ENCODE peak calls at places on chromosomes 16 and 17, in four cellular contexts. U is WERI-Rb-1; F is NT2/D1; L is CD8-positive, alpha-beta memory T cell. A is an unnamed sample.

GRCh38 chr17:74237321-74237720 is 23.9 kb downstream of the TTYH2 start:
- DNase-seq in U (no peak), F (no peak), L (no peak), A (no peak)

GRCh38 chr17:69492410-69493071 is 78.0 kb downstream of the MAP2K6 start:
- DNase-seq in U (no peak), F (peak; percentile 33), L (no peak), A (no peak)

GRCh38 chr16:67917852-67918236 is 13.8 kb downstream of the CTRL start:
- DNase-seq in U (no peak), F (no peak), L (no peak), A (no peak)

GRCh38 chr17:60534613-60535157 is 8.6 kb upstream of the APPBP2 start:
- DNase-seq in U (no peak), F (no peak), L (no peak), A (no peak)

GRCh38 chr17:72843591-72843990 is 248.9 kb downstream of the SLC39A11 start:
- DNase-seq in U (no peak), F (no peak), L (no peak), A (no peak)

GRCh38 chr17:48608921-48609505 is 1.8 kb downstream of the HOXB7 start:
- DNase-seq in U (no peak), F (no peak), L (no peak), A (no peak)

GRCh38 chr16:64952177-64952576 is 169.7 kb downstream of the CDH11 start:
- DNase-seq in U (no peak), F (no peak), L (no peak), A (no peak)

GRCh38 chr17:7922499-7923289 is 6.6 kb upstream of the RNF227 start:
- DNase-seq in U (no peak), F (no peak), L (peak; percentile 87), A (peak; percentile 73)

GRCh38 chr17:28716740-28717577 is 709 bp downstream of the RAB34 start:
- DNase-seq in U (no peak), F (no peak), L (no peak), A (no peak)

GRCh38 chr16:58348986-58349385 is 43.3 kb upstream of the GINS3 start:
- DNase-seq in U (peak; percentile 54), F (no peak), L (no peak), A (no peak)

GRCh38 chr17:37064166-37064565 is 115.4 kb downstream of the AATF start:
- DNase-seq in U (no peak), F (no peak), L (no peak), A (no peak)

GRCh38 chr17:16480995-16481394 is 11.0 kb downstream of the LRRC75A start:
- DNase-seq in U (no peak), F (no peak), L (no peak), A (no peak)

GRCh38 chr17:71936977-71937376 is 183.8 kb upstream of the SOX9 start:
- DNase-seq in U (no peak), F (no peak), L (no peak), A (no peak)

GRCh38 chr17:77308768-77309726 is 168.3 kb downstream of the SEC14L1 start:
- DNase-seq in U (no peak), F (no peak), L (no peak), A (no peak)

GRCh38 chr16:24497405-24497804 is 42.0 kb upstream of the RBBP6 start:
- DNase-seq in U (peak; percentile 43), F (no peak), L (no peak), A (no peak)

GRCh38 chr17:81180836-81181810 is 15.1 kb upstream of the AATK start:
- DNase-seq in U (no peak), F (no peak), L (no peak), A (no peak)

GRCh38 chr16:17296412-17296811 is 174.3 kb downstream of the XYLT1 start:
- DNase-seq in U (peak; percentile 78), F (no peak), L (no peak), A (no peak)

GRCh38 chr17:72812823-72813222 is 279.7 kb downstream of the SLC39A11 start:
- DNase-seq in U (no peak), F (no peak), L (no peak), A (no peak)

GRCh38 chr17:77571562-77571981 is 386.9 kb upstream of the TNRC6C start:
- DNase-seq in U (no peak), F (no peak), L (no peak), A (no peak)

GRCh38 chr16:86019446-86020047 is 120.6 kb downstream of the IRF8 start:
- DNase-seq in U (peak; percentile 15), F (peak; percentile 44), L (no peak), A (no peak)

GRCh38 chr17:58315750-58316149 is 12.8 kb downstream of the TSPOAP1 start:
- DNase-seq in U (no peak), F (no peak), L (no peak), A (no peak)

GRCh38 chr17:51153210-51154072 is at the start of gene NME1:
- DNase-seq in U (peak; percentile 99), F (peak; percentile 95), L (peak; percentile 97), A (peak; percentile 94)

GRCh38 chr17:3636908-3637373 is 381 bp downstream of the CTNS start:
- DNase-seq in U (no peak), F (no peak), L (no peak), A (no peak)

GRCh38 chr17:61005358-61005757 is 327.7 kb downstream of the BCAS3 start:
- DNase-seq in U (no peak), F (no peak), L (no peak), A (no peak)

GRCh38 chr17:75749545-75750389 is 15.2 kb downstream of the GALK1 start:
- DNase-seq in U (peak; percentile 90), F (no peak), L (peak; percentile 89), A (peak; percentile 83)

GRCh38 chr17:47837401-47838039 is 3.6 kb downstream of the SCRN2 start:
- DNase-seq in U (no peak), F (no peak), L (no peak), A (no peak)

GRCh38 chr16:21524068-21524751 is 75.2 kb upstream of the METTL9 start:
- DNase-seq in U (no peak), F (no peak), L (peak; percentile 37), A (no peak)

GRCh38 chr16:68072038-68072695 is 13.0 kb upstream of the NFATC3 start:
- DNase-seq in U (no peak), F (no peak), L (no peak), A (no peak)

GRCh38 chr16:87305505-87306391 is 11.4 kb downstream of the C16orf95 start:
- DNase-seq in U (no peak), F (no peak), L (peak; percentile 15), A (no peak)

GRCh38 chr16:54203384-54203783 is 83.2 kb downstream of the IRX3 start:
- DNase-seq in U (no peak), F (no peak), L (no peak), A (no peak)

GRCh38 chr16:88346680-88347505 is 35.9 kb upstream of the ZNF469 start:
- DNase-seq in U (no peak), F (no peak), L (peak; percentile 22), A (no peak)

GRCh38 chr17:6558932-6559752 is 2.8 kb upstream of the PITPNM3 start:
- DNase-seq in U (no peak), F (no peak), L (peak; percentile 34), A (no peak)

GRCh38 chr16:4388275-4389021 is 16.8 kb downstream of the VASN start:
- DNase-seq in U (no peak), F (no peak), L (no peak), A (no peak)

GRCh38 chr17:80946449-80946848 is 45.2 kb upstream of the CHMP6 start:
- DNase-seq in U (no peak), F (no peak), L (no peak), A (no peak)

GRCh38 chr16:69423189-69423588 is 1.2 kb upstream of the CYB5B start:
- DNase-seq in U (no peak), F (no peak), L (no peak), A (no peak)

GRCh38 chr16:90019543-90020259 is 445 bp upstream of the DBNDD1 start:
- DNase-seq in U (no peak), F (no peak), L (peak; percentile 63), A (peak; percentile 64)

DNA sequence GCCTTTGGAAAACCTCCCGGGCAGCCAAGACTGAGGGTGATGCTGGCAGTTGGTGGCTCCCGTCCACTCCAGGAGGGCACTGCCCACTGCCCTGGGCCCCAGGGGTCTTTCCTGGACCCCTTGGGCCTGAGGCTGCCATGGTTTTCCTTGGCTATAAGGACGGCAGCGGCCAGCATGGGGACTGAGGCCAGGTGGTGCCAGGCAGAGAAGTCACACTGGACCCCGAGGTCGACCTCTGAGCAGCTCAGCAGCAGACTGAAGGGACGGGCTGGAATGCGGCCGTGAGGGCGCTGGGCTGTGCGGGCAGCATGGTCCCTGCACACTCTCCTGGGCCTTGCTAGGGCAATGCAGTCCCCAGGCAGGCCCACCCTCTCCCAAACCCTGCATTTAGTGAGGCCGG is 55.6 kb upstream of the GNG13 start:
- DNase-seq in U (no peak), F (no peak), L (no peak), A (no peak)
- H3K9me3 ChIP-seq in U (peaks cover 11% of the 10 kb centered on the region), F (peaks cover 10% of the 10 kb centered on the region), L (no peaks in the 10 kb centered on the region), A (no peaks in the 10 kb centered on the region)

GRCh38 chr16:10878328-10878643 is 1.3 kb downstream of the CIITA start:
- DNase-seq in U (no peak), F (no peak), L (no peak), A (no peak)
- H3K9me3 ChIP-seq in U (no peaks in the 10 kb centered on the region), F (no peaks in the 10 kb centered on the region), L (no peaks in the 10 kb centered on the region), A (no peaks in the 10 kb centered on the region)

GRCh38 chr16:3321802-3322201 is 16.5 kb downstream of the ZNF75A start:
- DNase-seq in U (no peak), F (no peak), L (no peak), A (no peak)
- H3K9me3 ChIP-seq in U (peaks cover 30% of the 10 kb centered on the region), F (peaks cover 37% of the 10 kb centered on the region), L (peaks cover 51% of the 10 kb centered on the region), A (peaks cover 36% of the 10 kb centered on the region)

GRCh38 chr16:19655242-19655777 is 62.7 kb downstream of the KNOP1 start:
- DNase-seq in U (no peak), F (no peak), L (no peak), A (no peak)

GRCh38 chr16:19660432-19660831 is 57.6 kb downstream of the KNOP1 start:
- DNase-seq in U (no peak), F (no peak), L (no peak), A (no peak)

GRCh38 chr16:19659554-19659953 is 58.5 kb downstream of the KNOP1 start:
- DNase-seq in U (no peak), F (no peak), L (no peak), A (no peak)

GRCh38 chr16:19654147-19654546 is 63.9 kb downstream of the KNOP1 start:
- DNase-seq in U (no peak), F (no peak), L (no peak), A (no peak)

GRCh38 chr16:19657831-19658230 is 60.2 kb downstream of the KNOP1 start:
- DNase-seq in U (no peak), F (no peak), L (no peak), A (no peak)
- H3K9me3 ChIP-seq in U (no peaks in the 10 kb centered on the region), F (peaks cover 15% of the 10 kb centered on the region), L (no peaks in the 10 kb centered on the region), A (no peaks in the 10 kb centered on the region)

GRCh38 chr16:937723-938122 is 33.1 kb downstream of the LMF1 start:
- DNase-seq in U (no peak), F (no peak), L (no peak), A (no peak)

GRCh38 chr16:939311-939710 is 31.5 kb downstream of the LMF1 start:
- DNase-seq in U (no peak), F (no peak), L (peak; percentile 22), A (no peak)

GRCh38 chr16:942436-943060 is 28.2 kb downstream of the LMF1 start:
- DNase-seq in U (no peak), F (no peak), L (no peak), A (no peak)

GRCh38 chr16:938136-938535 is 32.6 kb downstream of the LMF1 start:
- DNase-seq in U (no peak), F (no peak), L (no peak), A (no peak)

GRCh38 chr16:939941-940340 is 30.8 kb downstream of the LMF1 start:
- DNase-seq in U (no peak), F (no peak), L (no peak), A (no peak)
- H3K9me3 ChIP-seq in U (peaks cover 8% of the 10 kb centered on the region), F (peaks cover 21% of the 10 kb centered on the region), L (peaks cover 10% of the 10 kb centered on the region), A (no peaks in the 10 kb centered on the region)

GRCh38 chr16:31767267-31767666 is 106.3 kb upstream of the ZNF267 start:
- DNase-seq in U (no peak), F (no peak), L (no peak), A (no peak)
- H3K9me3 ChIP-seq in U (peaks cover 7% of the 10 kb centered on the region), F (peaks cover 93% of the 10 kb centered on the region), L (peaks cover 64% of the 10 kb centered on the region), A (peaks cover 32% of the 10 kb centered on the region)

A was measured in T-helper 17 cell.